ENCODE peak calls at places on chromosome 5, in five cellular contexts. One of them, this sample, is unnamed.
A peak's percentile ranks its signal among the peaks of the same experiment; 100 is the strongest.

GRCh38 chr5:81021486-81021885 is 61.3 kb downstream of the RASGRF2 start:
- DNase-seq in NB4: no peak
- DNase-seq in brain microvascular endothelial cell: no peak
- DNase-seq in heart left ventricle: no peak
- DNase-seq in MM.1S: no peak
- DNase-seq in this sample: peak; percentile 5

GRCh38 chr5:35029333-35029732 is 18.4 kb downstream of the AGXT2 start:
- DNase-seq in NB4: no peak
- DNase-seq in MM.1S: no peak
- DNase-seq in brain microvascular endothelial cell: peak; percentile 88
- DNase-seq in heart left ventricle: no peak
- DNase-seq in this sample: no peak

GRCh38 chr5:71829206-71829605 is 110.1 kb downstream of the CARTPT start:
- DNase-seq in brain microvascular endothelial cell: no peak
- DNase-seq in heart left ventricle: no peak
- DNase-seq in MM.1S: no peak
- DNase-seq in NB4: peak; percentile 38
- DNase-seq in this sample: no peak

GRCh38 chr5:133155326-133155969 is 103.6 kb downstream of the HSPA4 start:
- DNase-seq in brain microvascular endothelial cell: no peak
- DNase-seq in NB4: no peak
- DNase-seq in MM.1S: no peak
- DNase-seq in heart left ventricle: no peak
- DNase-seq in this sample: no peak

GRCh38 chr5:80240368-80240986 is 15.4 kb downstream of the SERINC5 start:
- DNase-seq in heart left ventricle: no peak
- DNase-seq in MM.1S: no peak
- DNase-seq in brain microvascular endothelial cell: no peak
- DNase-seq in NB4: peak; percentile 66
- DNase-seq in this sample: no peak

GRCh38 chr5:157855404-157855994 is 3.4 kb downstream of the CLINT1 start:
- DNase-seq in MM.1S: no peak
- DNase-seq in heart left ventricle: peak; percentile 52
- DNase-seq in brain microvascular endothelial cell: peak; percentile 58
- DNase-seq in NB4: peak; percentile 50
- DNase-seq in this sample: peak; percentile 54

GRCh38 chr5:3634061-3634460 is 38.4 kb downstream of the IRX1 start:
- DNase-seq in MM.1S: no peak
- DNase-seq in NB4: no peak
- DNase-seq in heart left ventricle: no peak
- DNase-seq in brain microvascular endothelial cell: no peak
- DNase-seq in this sample: no peak

GRCh38 chr5:6812800-6813731 is 99.8 kb downstream of the TENT4A start:
- DNase-seq in MM.1S: no peak
- DNase-seq in NB4: peak; percentile 20
- DNase-seq in heart left ventricle: no peak
- DNase-seq in brain microvascular endothelial cell: no peak
- DNase-seq in this sample: peak; percentile 35

GRCh38 chr5:10138385-10139057 is 111.2 kb downstream of the ATPSCKMT start:
- DNase-seq in brain microvascular endothelial cell: no peak
- DNase-seq in heart left ventricle: no peak
- DNase-seq in NB4: no peak
- DNase-seq in MM.1S: no peak
- DNase-seq in this sample: no peak

GRCh38 chr5:172312286-172312685 is 28.7 kb upstream of the UBTD2 start:
- DNase-seq in heart left ventricle: no peak
- DNase-seq in MM.1S: no peak
- DNase-seq in NB4: no peak
- DNase-seq in brain microvascular endothelial cell: no peak
- DNase-seq in this sample: no peak

GRCh38 chr5:122972877-122973276 is 63.6 kb downstream of the PPIC start:
- DNase-seq in heart left ventricle: no peak
- DNase-seq in MM.1S: no peak
- DNase-seq in brain microvascular endothelial cell: peak; percentile 19
- DNase-seq in NB4: no peak
- DNase-seq in this sample: no peak

GRCh38 chr5:104800440-104801048 is 1238.0 kb upstream of the NUDT12 start:
- DNase-seq in NB4: peak; percentile 62
- DNase-seq in brain microvascular endothelial cell: no peak
- DNase-seq in heart left ventricle: no peak
- DNase-seq in MM.1S: peak; percentile 42
- DNase-seq in this sample: no peak

GRCh38 chr5:7842531-7842930 is 8.4 kb downstream of the CFAP90 start:
- DNase-seq in MM.1S: no peak
- DNase-seq in brain microvascular endothelial cell: no peak
- DNase-seq in NB4: no peak
- DNase-seq in heart left ventricle: no peak
- DNase-seq in this sample: no peak

GRCh38 chr5:61055434-61056006 is 106.7 kb downstream of the SMIM15 start:
- DNase-seq in brain microvascular endothelial cell: peak; percentile 43
- DNase-seq in heart left ventricle: no peak
- DNase-seq in NB4: peak; percentile 61
- DNase-seq in MM.1S: peak; percentile 36
- DNase-seq in this sample: no peak

GRCh38 chr5:56638768-56639238 is 176.5 kb upstream of the MAP3K1 start:
- DNase-seq in NB4: no peak
- DNase-seq in heart left ventricle: no peak
- DNase-seq in MM.1S: no peak
- DNase-seq in brain microvascular endothelial cell: no peak
- DNase-seq in this sample: no peak

GRCh38 chr5:99061711-99062110 is 132.9 kb upstream of the CHD1 start:
- DNase-seq in brain microvascular endothelial cell: peak; percentile 48
- DNase-seq in MM.1S: no peak
- DNase-seq in heart left ventricle: no peak
- DNase-seq in NB4: peak; percentile 9
- DNase-seq in this sample: peak; percentile 33

GRCh38 chr5:95861221-95861857 is 38.8 kb upstream of the GLRX start:
- DNase-seq in heart left ventricle: peak; percentile 79
- DNase-seq in MM.1S: no peak
- DNase-seq in brain microvascular endothelial cell: peak; percentile 99
- DNase-seq in NB4: peak; percentile 88
- DNase-seq in this sample: peak; percentile 98

GRCh38 chr5:114184006-114184405 is 177.9 kb upstream of the KCNN2 start:
- DNase-seq in heart left ventricle: no peak
- DNase-seq in MM.1S: no peak
- DNase-seq in brain microvascular endothelial cell: no peak
- DNase-seq in NB4: no peak
- DNase-seq in this sample: no peak

GRCh38 chr5:95317085-95317484 is 32.2 kb upstream of the MCTP1 start:
- DNase-seq in heart left ventricle: no peak
- DNase-seq in brain microvascular endothelial cell: no peak
- DNase-seq in NB4: no peak
- DNase-seq in MM.1S: no peak
- DNase-seq in this sample: no peak

GRCh38 chr5:170404398-170404797 is 15.2 kb upstream of the KCNMB1 start:
- DNase-seq in MM.1S: no peak
- DNase-seq in brain microvascular endothelial cell: no peak
- DNase-seq in NB4: peak; percentile 53
- DNase-seq in heart left ventricle: no peak
- DNase-seq in this sample: no peak

GRCh38 chr5:179322071-179323025 is 22.9 kb downstream of the ADAMTS2 start:
- DNase-seq in brain microvascular endothelial cell: no peak
- DNase-seq in MM.1S: no peak
- DNase-seq in NB4: no peak
- DNase-seq in heart left ventricle: peak; percentile 12
- DNase-seq in this sample: no peak

GRCh38 chr5:28281381-28281780 is 1243.0 kb upstream of the CDH9 start:
- DNase-seq in heart left ventricle: no peak
- DNase-seq in MM.1S: no peak
- DNase-seq in NB4: no peak
- DNase-seq in brain microvascular endothelial cell: peak; percentile 65
- DNase-seq in this sample: no peak

GRCh38 chr5:127562252-127562651 is 44.8 kb downstream of the PRRC1 start:
- DNase-seq in brain microvascular endothelial cell: no peak
- DNase-seq in MM.1S: no peak
- DNase-seq in NB4: peak; percentile 54
- DNase-seq in heart left ventricle: peak; percentile 19
- DNase-seq in this sample: no peak

GRCh38 chr5:33260098-33260497 is 180.7 kb upstream of the TARS1 start:
- DNase-seq in brain microvascular endothelial cell: peak; percentile 7
- DNase-seq in heart left ventricle: no peak
- DNase-seq in NB4: no peak
- DNase-seq in MM.1S: no peak
- DNase-seq in this sample: no peak

GRCh38 chr5:168073991-168074800 is 217.2 kb upstream of the WWC1 start:
- DNase-seq in brain microvascular endothelial cell: no peak
- DNase-seq in MM.1S: no peak
- DNase-seq in NB4: no peak
- DNase-seq in heart left ventricle: no peak
- DNase-seq in this sample: no peak

GRCh38 chr5:95422842-95423241 is 31.7 kb downstream of the FAM81B start:
- DNase-seq in MM.1S: no peak
- DNase-seq in brain microvascular endothelial cell: no peak
- DNase-seq in NB4: no peak
- DNase-seq in heart left ventricle: no peak
- DNase-seq in this sample: no peak

GRCh38 chr5:151730381-151730780 is 28.1 kb downstream of the ATOX1 start:
- DNase-seq in brain microvascular endothelial cell: no peak
- DNase-seq in MM.1S: no peak
- DNase-seq in NB4: no peak
- DNase-seq in heart left ventricle: no peak
- DNase-seq in this sample: no peak

GRCh38 chr5:138371454-138371853 is 19.0 kb downstream of the KDM3B start:
- DNase-seq in NB4: no peak
- DNase-seq in MM.1S: no peak
- DNase-seq in brain microvascular endothelial cell: no peak
- DNase-seq in heart left ventricle: no peak
- DNase-seq in this sample: no peak

GRCh38 chr5:139976703-139977102 is 66.4 kb downstream of the NRG2 start:
- DNase-seq in heart left ventricle: no peak
- DNase-seq in MM.1S: no peak
- DNase-seq in NB4: no peak
- DNase-seq in brain microvascular endothelial cell: no peak
- DNase-seq in this sample: no peak

GRCh38 chr5:149939572-149939971 is 5.0 kb downstream of the PDE6A start:
- DNase-seq in MM.1S: no peak
- DNase-seq in NB4: peak; percentile 66
- DNase-seq in heart left ventricle: no peak
- DNase-seq in brain microvascular endothelial cell: no peak
- DNase-seq in this sample: no peak

GRCh38 chr5:148972958-148973357 is 89.9 kb downstream of the SH3TC2 start:
- DNase-seq in brain microvascular endothelial cell: peak; percentile 83
- DNase-seq in MM.1S: no peak
- DNase-seq in heart left ventricle: peak; percentile 50
- DNase-seq in NB4: no peak
- DNase-seq in this sample: peak; percentile 54

GRCh38 chr5:39076757-39077475 is 2.7 kb upstream of the RICTOR start:
- DNase-seq in NB4: peak; percentile 76
- DNase-seq in heart left ventricle: no peak
- DNase-seq in brain microvascular endothelial cell: no peak
- DNase-seq in MM.1S: peak; percentile 61
- DNase-seq in this sample: no peak

GRCh38 chr5:2685651-2686050 is 65.8 kb downstream of the IRX2 start:
- DNase-seq in brain microvascular endothelial cell: no peak
- DNase-seq in NB4: no peak
- DNase-seq in heart left ventricle: no peak
- DNase-seq in MM.1S: no peak
- DNase-seq in this sample: no peak

GRCh38 chr5:41193462-41194166 is 19.7 kb downstream of the C6 start:
- DNase-seq in NB4: no peak
- DNase-seq in brain microvascular endothelial cell: peak; percentile 77
- DNase-seq in heart left ventricle: peak; percentile 99
- DNase-seq in MM.1S: no peak
- DNase-seq in this sample: no peak

DNA sequence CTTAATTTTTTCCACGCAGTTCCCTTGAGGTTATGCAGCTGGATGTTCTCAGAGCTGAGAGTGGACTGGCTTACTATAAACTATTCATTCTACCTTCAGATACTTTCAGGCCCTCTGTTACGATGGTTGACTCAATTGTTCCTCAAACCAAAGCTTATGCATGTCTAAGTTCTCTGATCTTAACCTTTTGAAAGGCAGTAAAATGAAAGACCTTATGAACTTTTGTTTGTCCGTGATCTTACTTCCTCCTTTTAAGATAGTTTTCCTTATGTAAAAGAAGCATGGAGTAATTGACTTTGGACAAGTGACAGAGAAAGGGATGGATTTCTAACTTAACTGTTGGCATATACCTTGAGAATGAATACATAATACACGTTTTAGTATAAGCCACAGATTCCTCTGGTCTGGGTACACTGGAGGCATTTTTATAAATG is 575.7 kb downstream of the PDE4D start:
- DNase-seq in brain microvascular endothelial cell: no peak
- DNase-seq in NB4: no peak
- DNase-seq in heart left ventricle: no peak
- DNase-seq in MM.1S: no peak
- DNase-seq in this sample: no peak
- H3K4me3 ChIP-seq in brain microvascular endothelial cell: no peak overlapping the region
- H3K4me3 ChIP-seq in NB4: no peak overlapping the region
- H3K4me3 ChIP-seq in heart left ventricle: no peak overlapping the region
- H3K4me3 ChIP-seq in MM.1S: no peak overlapping the region
- H3K4me3 ChIP-seq in this sample: no peak overlapping the region

DNA sequence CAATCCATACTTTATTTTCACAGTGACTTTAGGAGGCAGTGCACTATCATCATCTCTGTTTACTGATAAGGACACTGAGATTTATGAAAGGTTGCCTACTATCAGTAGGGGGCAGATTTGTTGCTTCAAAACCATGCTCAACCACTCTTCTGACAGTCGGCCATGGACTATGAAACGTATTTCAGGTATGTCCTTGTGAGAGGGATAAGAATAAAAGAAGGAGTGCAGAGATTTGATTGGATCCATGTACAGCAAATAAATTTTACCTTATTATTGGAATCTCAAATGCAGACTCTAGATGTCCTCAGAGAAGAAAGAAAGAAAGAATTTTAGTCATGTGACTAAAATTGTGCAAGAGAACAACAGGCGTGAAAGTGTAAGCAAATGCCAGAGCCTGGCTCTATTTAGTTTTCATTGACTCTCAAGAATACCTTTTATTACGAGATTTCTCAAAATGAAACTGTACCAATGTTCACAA is 296.6 kb upstream of the RASA1 start:
- DNase-seq in NB4: peak; percentile 31
- DNase-seq in MM.1S: peak; percentile 47
- DNase-seq in brain microvascular endothelial cell: peak; percentile 11
- DNase-seq in heart left ventricle: no peak
- DNase-seq in this sample: no peak
- TF ChIP-seq CTCF in NB4: peak; percentile 7
- TF ChIP-seq CTCF in MM.1S: peak; percentile 59
- TF ChIP-seq CTCF in brain microvascular endothelial cell: peak; percentile 40
- TF ChIP-seq CTCF in heart left ventricle: peak; percentile 12
- TF ChIP-seq CTCF in this sample: peak; percentile 31

GRCh38 chr5:17785774-17786173 is 151.5 kb downstream of the TAF11L14 start:
- DNase-seq in NB4: no peak
- DNase-seq in brain microvascular endothelial cell: no peak
- DNase-seq in MM.1S: no peak
- DNase-seq in heart left ventricle: no peak
- DNase-seq in this sample: no peak
- H3K4me3 ChIP-seq in NB4: no peak overlapping the region
- H3K4me3 ChIP-seq in brain microvascular endothelial cell: no peak overlapping the region
- H3K4me3 ChIP-seq in MM.1S: no peak overlapping the region
- H3K4me3 ChIP-seq in heart left ventricle: no peak overlapping the region
- H3K4me3 ChIP-seq in this sample: no peak overlapping the region

DNA sequence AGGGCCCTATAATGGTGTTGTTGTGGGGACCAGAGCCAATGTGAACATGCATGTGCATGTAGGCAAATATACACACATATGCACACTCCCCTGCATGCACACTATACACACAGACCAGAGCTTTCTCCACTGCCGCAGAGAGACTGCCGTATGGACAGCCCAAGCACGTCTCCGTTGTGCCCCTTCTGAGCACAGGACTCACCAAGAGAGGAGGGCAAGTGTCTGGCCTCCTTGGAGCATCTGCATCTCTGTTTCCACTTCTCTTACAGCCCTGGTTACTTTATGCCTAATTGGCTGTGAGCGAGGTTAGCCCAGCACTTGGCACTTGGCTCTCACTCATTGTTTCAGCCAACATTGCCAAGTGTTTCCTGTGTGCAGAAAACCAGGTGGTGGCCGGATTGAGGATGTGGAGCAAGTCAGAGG is 30.4 kb downstream of the CSF2 start:
- DNase-seq in brain microvascular endothelial cell: no peak
- DNase-seq in heart left ventricle: no peak
- DNase-seq in MM.1S: peak; percentile 67
- DNase-seq in NB4: no peak
- DNase-seq in this sample: no peak
- TF ChIP-seq CTCF in brain microvascular endothelial cell: no peak
- TF ChIP-seq CTCF in heart left ventricle: no peak
- TF ChIP-seq CTCF in MM.1S: peak; percentile 6
- TF ChIP-seq CTCF in NB4: no peak
- TF ChIP-seq CTCF in this sample: no peak